ENCODE peak calls at places on chromosomes 12 and 14, in nine cellular contexts. M, Y, F, X, L, C, D, W and Z are unnamed samples.

GRCh38 chr12:4269279-4269991 is 4.1 kb upstream of the CCND2 start:
- DNase-seq in M (peak; percentile 78), Y (peak; percentile 65), F (peak; percentile 87), X (peak; percentile 98), L (no peak), C (peak; percentile 84), D (no peak), W (no peak), Z (no peak)

GRCh38 chr12:53497461-53497860 is 1.8 kb downstream of the MAP3K12 start:
- DNase-seq in M (no peak), Y (no peak), F (no peak), X (no peak), L (no peak), C (no peak), D (no peak), W (no peak), Z (no peak)

GRCh38 chr12:94179723-94180122 is 31.3 kb downstream of the PLXNC1 start:
- DNase-seq in M (no peak), Y (no peak), F (no peak), X (no peak), L (no peak), C (no peak), D (no peak), W (no peak), Z (no peak)

GRCh38 chr12:27865421-27865820 is 85.4 kb upstream of the MANSC4 start:
- DNase-seq in M (no peak), Y (no peak), F (no peak), X (no peak), L (no peak), C (no peak), D (no peak), W (peak; percentile 64), Z (no peak)

GRCh38 chr12:124425667-124426066 is 130.8 kb downstream of the RFLNA start:
- DNase-seq in M (no peak), Y (no peak), F (no peak), X (no peak), L (no peak), C (no peak), D (no peak), W (no peak), Z (no peak)

GRCh38 chr14:52063107-52063506 is 5.8 kb downstream of the NID2 start:
- DNase-seq in M (no peak), Y (no peak), F (no peak), X (no peak), L (no peak), C (no peak), D (no peak), W (no peak), Z (no peak)

GRCh38 chr14:98840076-98840475 is 431.9 kb downstream of the BCL11B start:
- DNase-seq in M (no peak), Y (no peak), F (no peak), X (no peak), L (no peak), C (no peak), D (no peak), W (no peak), Z (no peak)

GRCh38 chr12:102765736-102766135 is 151.3 kb downstream of the PAH start:
- DNase-seq in M (no peak), Y (no peak), F (no peak), X (no peak), L (no peak), C (no peak), D (no peak), W (peak; percentile 7), Z (no peak)

GRCh38 chr14:61695695-61696527 is 598 bp downstream of the HIF1A start:
- DNase-seq in M (peak; percentile 65), Y (peak; percentile 62), F (peak; percentile 76), X (peak; percentile 91), L (no peak), C (peak; percentile 40), D (peak; percentile 57), W (no peak), Z (peak; percentile 89)

GRCh38 chr14:35565896-35566464 is 32.0 kb downstream of the INSM2 start:
- DNase-seq in M (no peak), Y (no peak), F (no peak), X (no peak), L (no peak), C (no peak), D (no peak), W (no peak), Z (no peak)

GRCh38 chr12:118189761-118190181 is 53.8 kb downstream of the PEBP1 start:
- DNase-seq in M (peak; percentile 44), Y (peak; percentile 47), F (peak; percentile 34), X (no peak), L (no peak), C (peak; percentile 18), D (no peak), W (no peak), Z (no peak)

GRCh38 chr12:49557917-49558215 is 10.1 kb downstream of the MCRS1 start:
- DNase-seq in M (no peak), Y (no peak), F (no peak), X (peak; percentile 13), L (no peak), C (no peak), D (peak; percentile 10), W (no peak), Z (no peak)
- TF ChIP-seq CTCF in M (no peak), Y (no peak), F (no peak), X (no peak), L (peak; percentile 41), C (no peak), D (peak; percentile 41), W (no peak), Z (peak; percentile 52)

DNA sequence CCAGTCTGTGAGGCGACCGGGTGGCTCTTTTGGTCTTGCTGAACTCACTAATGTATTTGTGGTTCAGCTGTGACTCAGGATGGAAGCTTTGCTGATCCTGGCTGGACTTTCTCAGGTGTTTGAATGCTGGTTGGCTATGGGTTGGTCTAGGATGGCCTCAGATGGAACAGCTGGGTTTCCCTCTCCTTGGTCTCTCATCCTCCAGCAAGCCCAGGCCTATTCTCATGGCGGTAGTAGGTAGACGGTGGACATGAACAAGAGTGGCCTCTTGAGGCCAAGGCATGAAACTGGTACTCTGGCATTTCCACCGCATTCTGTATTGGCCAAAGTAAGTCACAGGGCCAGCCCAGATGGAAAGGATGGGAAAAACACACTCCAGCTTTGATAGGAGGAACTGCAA is 11.8 kb upstream of the POLR3B start:
- DNase-seq in M (peak; percentile 16), Y (peak; percentile 67), F (peak; percentile 26), X (no peak), L (peak; percentile 51), C (peak; percentile 14), D (peak; percentile 76), W (no peak), Z (no peak)
- TF ChIP-seq CTCF in M (peak; percentile 54), Y (peak; percentile 54), F (peak; percentile 34), X (no peak), L (peak; percentile 58), C (no peak), D (peak; percentile 75), W (peak; percentile 32), Z (peak; percentile 76)

GRCh38 chr14:64170190-64170589 is 124.0 kb downstream of the ESR2 start:
- DNase-seq in M (no peak), Y (no peak), F (no peak), X (no peak), L (no peak), C (no peak), D (no peak), W (no peak), Z (no peak)
- TF ChIP-seq CTCF in M (no peak), Y (no peak), F (no peak), X (no peak), L (no peak), C (no peak), D (no peak), W (no peak), Z (no peak)

DNA sequence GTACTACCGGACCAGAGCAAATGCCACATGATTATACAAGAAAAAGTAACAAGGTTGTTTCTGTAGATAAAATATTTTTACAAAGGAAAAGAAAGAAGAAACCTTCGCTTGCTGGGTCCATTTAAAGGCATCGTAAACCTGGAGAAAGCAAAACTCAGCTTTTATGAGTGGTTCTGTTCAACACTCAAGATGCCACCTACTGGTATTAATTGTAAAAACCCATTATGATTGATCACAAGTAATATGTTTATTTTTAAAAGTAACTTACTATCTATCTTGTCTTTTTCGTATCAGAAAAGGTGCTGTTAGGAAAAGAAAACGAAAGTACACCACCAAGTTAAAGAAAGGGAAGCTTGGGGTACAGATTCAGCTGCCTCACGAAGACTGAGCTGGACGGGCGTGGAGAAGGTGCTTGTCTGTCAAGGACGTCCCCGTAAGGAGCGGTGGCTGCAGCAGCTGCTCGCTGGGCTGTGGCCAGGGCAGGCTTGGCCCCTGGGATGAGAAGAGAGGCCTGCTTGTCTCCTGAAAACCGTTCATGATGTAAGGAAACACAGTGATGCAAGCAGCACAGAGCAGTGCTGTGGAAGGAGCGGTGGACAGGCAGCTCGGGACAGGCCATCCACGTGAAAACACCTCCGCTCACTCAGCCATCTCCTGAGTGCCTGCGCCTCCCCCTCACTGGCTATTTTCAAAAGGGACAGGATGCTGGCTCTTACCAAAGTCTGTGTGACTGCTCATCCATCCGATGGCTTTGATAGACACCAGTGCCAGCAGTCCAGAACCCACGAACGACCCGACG is 25.0 kb downstream of the SLC15A4 start:
- DNase-seq in M (no peak), Y (peak; percentile 18), F (peak; percentile 34), X (no peak), L (no peak), C (no peak), D (peak; percentile 10), W (no peak), Z (peak; percentile 70)
- TF ChIP-seq CTCF in M (peak; percentile 40), Y (peak; percentile 12), F (no peak), X (no peak), L (peak; percentile 32), C (no peak), D (peak; percentile 57), W (no peak), Z (peak; percentile 51)

GRCh38 chr12:21248679-21249078 is 86.0 kb downstream of the SLCO1A2 start:
- DNase-seq in M (no peak), Y (peak; percentile 22), F (no peak), X (no peak), L (no peak), C (no peak), D (peak; percentile 39), W (no peak), Z (no peak)
- TF ChIP-seq CTCF in M (peak; percentile 61), Y (no peak), F (no peak), X (no peak), L (peak; percentile 46), C (no peak), D (peak; percentile 49), W (no peak), Z (peak; percentile 79)

GRCh38 chr14:54812661-54813060 is 90.0 kb downstream of the GCH1 start:
- DNase-seq in M (no peak), Y (no peak), F (no peak), X (no peak), L (no peak), C (no peak), D (no peak), W (no peak), Z (no peak)
- TF ChIP-seq CTCF in M (no peak), Y (no peak), F (no peak), X (no peak), L (no peak), C (no peak), D (no peak), W (no peak), Z (no peak)

DNA sequence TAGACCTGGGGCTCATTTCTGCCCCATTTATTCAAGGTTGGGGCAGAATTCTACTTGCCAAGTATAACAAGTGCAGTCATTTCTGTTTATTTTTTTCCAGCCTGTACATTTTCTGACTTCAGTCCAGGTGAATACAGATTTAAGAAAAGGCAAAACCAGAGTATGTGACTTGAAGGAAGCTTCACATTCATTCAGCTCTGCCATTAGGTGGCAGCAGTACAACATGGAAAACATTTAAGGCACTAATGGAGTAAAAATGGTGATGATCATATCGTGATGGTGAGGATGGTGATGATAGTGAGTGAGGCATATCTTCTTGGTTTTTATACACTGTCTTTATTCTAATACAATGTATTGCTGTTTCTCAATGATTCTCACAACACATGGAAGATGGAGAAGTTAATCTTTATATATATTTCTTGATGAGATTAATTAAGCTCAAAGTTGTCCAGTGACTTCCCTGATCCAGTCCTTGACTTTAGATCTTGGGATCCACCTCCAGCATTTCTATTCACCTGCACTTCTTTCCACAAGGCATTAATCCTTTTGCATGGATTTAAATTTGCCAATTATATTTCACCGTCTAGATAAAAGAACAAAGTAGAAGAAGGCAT is 176.7 kb upstream of the SEL1L start:
- DNase-seq in M (peak; percentile 40), Y (no peak), F (peak; percentile 31), X (no peak), L (peak; percentile 16), C (peak; percentile 33), D (peak; percentile 55), W (no peak), Z (no peak)
- TF ChIP-seq CTCF in M (peak; percentile 83), Y (no peak), F (peak; percentile 67), X (no peak), L (peak; percentile 57), C (peak; percentile 41), D (peak; percentile 74), W (no peak), Z (peak; percentile 77)